ENCODE peak calls at places on chromosomes 16 and 17, in six cellular contexts. G is thyroid gland, S is K562, Z is pancreas, E is fibroblast of lung, T is HepG2. N is an unnamed sample. For H3K4me1, the result is how much of the 10 kb centered on the place peaks cover.

GRCh38 chr17:58083491-58084316 is 485 bp downstream of the DYNLL2 start:
- DNase-seq in S (peak), E (peak), G (peak), T (peak), Z (peak), N (peak)

GRCh38 chr16:23026777-23027362 is 122.4 kb downstream of the USP31 start:
- DNase-seq in Z (no peak), T (peak), E (peak), G (no peak), S (no peak), N (no peak)

GRCh38 chr16:4538386-4539235 is at the start of gene CDIP1:
- DNase-seq in E (peak), T (peak), S (peak), Z (peak), G (peak), N (peak)

GRCh38 chr17:62713096-62713870 is 85.8 kb downstream of the MRC2 start:
- DNase-seq in S (no peak), Z (no peak), G (no peak), E (no peak), T (no peak), N (no peak)

GRCh38 chr16:70563571-70563970 is 40.0 kb downstream of the SF3B3 start:
- DNase-seq in Z (no peak), G (no peak), T (peak), S (no peak), E (no peak), N (no peak)

GRCh38 chr17:60231234-60231633 is 81.5 kb downstream of the CA4 start:
- DNase-seq in Z (no peak), S (no peak), G (no peak), T (peak), E (peak), N (peak)

GRCh38 chr16:11725457-11725856 is 17.2 kb downstream of the TXNDC11 start:
- DNase-seq in S (no peak), G (peak), E (peak), T (no peak), Z (no peak), N (no peak)

GRCh38 chr17:8618825-8619224 is 11.7 kb downstream of the MYH10 start:
- DNase-seq in G (no peak), E (peak), S (no peak), T (no peak), Z (no peak), N (no peak)

GRCh38 chr16:89945654-89946053 is 2.9 kb upstream of the DEF8 start:
- DNase-seq in T (no peak), E (no peak), S (no peak), Z (no peak), G (peak), N (no peak)
- H3K4me1 ChIP-seq in T (under half), E (under half), S (under half), Z (under half), G (under half), N (under half)

GRCh38 chr17:78379134-78379497 is 667 bp downstream of the PGS1 start:
- DNase-seq in T (peak), Z (no peak), E (peak), G (no peak), S (no peak), N (no peak)

GRCh38 chr17:78380370-78380769 is 1.9 kb downstream of the PGS1 start:
- DNase-seq in E (no peak), G (no peak), T (no peak), S (no peak), Z (no peak), N (no peak)

GRCh38 chr17:78377858-78378224 is 608 bp upstream of the PGS1 start:
- DNase-seq in Z (no peak), S (no peak), T (no peak), E (no peak), G (no peak), N (no peak)

GRCh38 chr17:78376161-78376560 is 2.3 kb upstream of the PGS1 start:
- DNase-seq in G (no peak), Z (no peak), T (no peak), S (no peak), E (peak), N (no peak)

DNA sequence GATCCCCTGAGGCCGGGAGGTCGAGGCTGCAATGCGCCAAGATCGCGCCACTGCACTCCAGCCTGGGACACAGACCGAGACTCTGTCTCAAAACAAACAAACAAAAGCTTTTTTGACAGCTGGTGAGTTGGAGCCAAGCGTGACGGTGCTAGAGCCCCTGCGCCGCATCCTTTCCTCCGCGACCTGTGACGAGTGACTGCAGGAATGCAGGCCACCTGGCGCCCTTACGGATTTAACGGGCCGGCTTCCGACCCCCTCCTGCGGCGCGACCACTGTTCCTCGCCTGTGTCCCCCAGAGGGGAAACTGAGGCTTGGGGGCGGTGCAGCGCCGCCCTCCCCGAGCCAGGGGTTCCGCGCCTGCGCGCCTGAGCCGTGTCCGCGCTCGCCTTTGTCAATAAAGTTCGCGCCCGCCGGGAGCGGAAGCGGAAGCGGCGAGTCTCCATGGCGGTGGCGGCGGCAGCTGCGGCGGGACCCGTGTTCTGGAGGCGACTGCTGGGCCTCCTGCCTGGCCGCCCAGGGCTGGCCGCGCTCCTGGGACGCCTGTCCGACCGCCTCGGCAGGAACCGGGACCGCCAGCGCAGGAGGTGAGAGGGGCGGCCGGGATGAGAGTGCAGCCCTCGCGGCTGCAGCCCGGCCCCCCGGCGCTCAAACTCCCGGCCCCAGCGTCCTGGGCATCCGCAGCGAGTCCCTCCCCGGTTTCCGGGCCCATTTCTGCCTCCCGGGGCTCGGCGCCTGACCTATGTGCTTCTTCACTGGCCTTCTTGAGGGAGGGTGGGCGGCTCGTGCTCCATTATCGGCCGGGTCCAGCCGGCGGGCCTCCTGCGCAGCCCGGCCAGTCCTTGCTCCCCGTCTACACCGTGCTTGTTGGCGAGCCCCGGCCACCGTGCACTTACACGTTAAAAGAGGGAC is at the start of gene PGS1:
- DNase-seq in S (peak), Z (peak), T (no peak), E (peak), G (peak), N (peak)
- TF ChIP-seq CTCF in S (no peak), Z (no peak), T (peak), E (no peak), G (no peak), N (no peak)

DNA sequence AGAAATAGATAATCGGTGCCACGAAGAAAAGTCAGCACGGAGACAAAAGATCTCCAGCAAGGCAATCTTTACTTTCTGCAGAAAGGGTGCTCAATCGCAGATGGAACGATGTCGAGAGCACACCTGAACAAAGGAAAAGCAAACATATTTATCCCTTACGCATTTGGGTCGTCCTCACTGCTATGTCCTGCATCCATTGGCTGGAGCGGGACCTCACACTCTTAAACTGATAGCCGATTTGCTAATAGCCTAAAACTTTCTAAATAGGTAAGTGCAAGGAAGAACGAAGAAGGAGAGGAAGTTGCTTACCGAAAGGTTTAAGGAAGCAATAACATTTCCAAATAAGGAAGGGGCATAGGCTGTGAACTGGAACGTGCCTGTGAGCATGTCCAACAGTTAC is 1.2 kb upstream of the AKAP10 start:
- DNase-seq in S (no peak), E (no peak), Z (no peak), T (no peak), G (no peak), N (no peak)
- H3K4me1 ChIP-seq in S (under half), E (under half), Z (under half), T (under half), G (under half), N (under half)

DNA sequence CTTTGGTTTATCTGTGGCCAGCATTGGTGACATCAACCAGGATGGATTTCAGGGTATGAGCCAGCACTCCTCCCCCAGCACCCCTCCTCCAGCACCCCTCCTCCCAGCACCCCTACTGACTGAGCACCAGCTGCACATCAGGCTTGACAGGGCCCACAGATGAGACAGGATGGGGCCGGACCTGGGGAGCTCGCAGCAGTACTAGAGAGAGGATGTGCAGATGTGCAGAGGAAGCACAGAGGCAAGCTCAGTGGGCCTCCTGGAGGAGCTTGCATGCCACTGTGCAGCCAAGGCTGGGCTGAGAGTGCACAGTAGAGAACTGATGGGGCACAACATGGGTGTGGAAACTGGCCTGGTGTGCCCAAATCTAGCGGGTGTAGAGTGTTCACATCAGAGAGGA is 16.2 kb downstream of the ITGA3 start:
- DNase-seq in T (no peak), S (no peak), G (no peak), E (no peak), Z (no peak), N (no peak)
- TF ChIP-seq CTCF in T (no peak), S (no peak), G (no peak), E (no peak), Z (no peak), N (no peak)

GRCh38 chr16:27751676-27752075 is 201.7 kb downstream of the KATNIP start:
- DNase-seq in G (no peak), S (no peak), E (no peak), T (no peak), Z (no peak), N (no peak)
- H3K4me1 ChIP-seq in G (under half), S (under half), E (under half), T (under half), Z (under half), N (under half)

GRCh38 chr16:9374076-9374475 is 282.6 kb downstream of the HAPSTR1 start:
- DNase-seq in T (no peak), E (no peak), S (no peak), G (no peak), Z (no peak), N (no peak)

GRCh38 chr16:9371713-9372448 is 280.4 kb downstream of the HAPSTR1 start:
- DNase-seq in T (no peak), S (no peak), Z (no peak), G (no peak), E (no peak), N (no peak)

GRCh38 chr16:9372934-9373890 is 281.8 kb downstream of the HAPSTR1 start:
- DNase-seq in T (no peak), S (no peak), G (no peak), E (no peak), Z (no peak), N (no peak)

GRCh38 chr16:9366048-9366969 is 274.9 kb downstream of the HAPSTR1 start:
- DNase-seq in E (no peak), S (no peak), T (no peak), Z (peak), G (no peak), N (no peak)

DNA sequence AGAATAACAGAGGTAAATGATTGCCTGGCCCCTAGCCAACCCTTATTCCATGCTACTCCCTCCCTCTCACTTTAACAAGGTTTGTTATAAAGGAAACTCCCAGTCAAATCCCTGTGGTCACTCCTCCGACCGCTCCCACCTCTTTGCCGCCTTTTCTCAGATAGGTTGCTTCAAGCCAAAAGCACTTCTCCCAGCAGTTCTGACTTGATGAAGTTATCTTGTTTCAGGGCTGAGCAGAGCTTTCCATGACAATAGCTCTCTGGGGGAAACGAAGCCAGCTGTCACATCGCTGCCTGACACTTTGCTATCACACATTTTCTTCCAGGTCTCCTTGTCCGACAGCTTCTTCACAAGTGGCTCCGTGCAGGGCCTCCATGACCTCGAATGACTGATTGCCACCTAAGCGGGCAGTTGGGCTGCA is 278.6 kb downstream of the HAPSTR1 start:
- DNase-seq in T (no peak), Z (no peak), G (no peak), E (no peak), S (no peak), N (no peak)
- TF ChIP-seq CTCF in T (no peak), Z (no peak), G (no peak), E (no peak), S (no peak), N (no peak)

GRCh38 chr16:67549240-67549639 is 13.1 kb upstream of the CTCF start:
- DNase-seq in S (no peak), E (no peak), G (no peak), T (no peak), Z (no peak), N (no peak)

GRCh38 chr16:67552476-67552875 is 9.8 kb upstream of the CTCF start:
- DNase-seq in T (no peak), S (no peak), E (no peak), Z (no peak), G (no peak), N (no peak)

GRCh38 chr16:67549936-67550335 is 12.4 kb upstream of the CTCF start:
- DNase-seq in Z (no peak), S (no peak), E (no peak), G (no peak), T (no peak), N (no peak)

GRCh38 chr16:67551091-67551490 is 11.2 kb upstream of the CTCF start:
- DNase-seq in E (no peak), S (no peak), T (no peak), Z (no peak), G (no peak), N (no peak)

GRCh38 chr16:67551972-67552371 is 10.4 kb upstream of the CTCF start:
- DNase-seq in S (no peak), G (no peak), Z (no peak), E (no peak), T (no peak), N (no peak)
- H3K4me1 ChIP-seq in S (under half), G (under half), Z (under half), E (under half), T (under half), N (under half)

GRCh38 chr16:81675662-81676535 is 103.2 kb upstream of the PLCG2 start:
- DNase-seq in Z (no peak), S (no peak), G (peak), E (no peak), T (no peak), N (no peak)

GRCh38 chr16:81679721-81680430 is 99.2 kb upstream of the PLCG2 start:
- DNase-seq in S (no peak), G (peak), E (no peak), Z (no peak), T (no peak), N (no peak)

GRCh38 chr16:81678326-81679095 is 100.6 kb upstream of the PLCG2 start:
- DNase-seq in S (no peak), Z (no peak), G (peak), E (no peak), T (no peak), N (no peak)

GRCh38 chr16:81676571-81677374 is 102.3 kb upstream of the PLCG2 start:
- DNase-seq in G (no peak), S (no peak), T (no peak), E (no peak), Z (no peak), N (no peak)

GRCh38 chr16:81677375-81677737 is 101.7 kb upstream of the PLCG2 start:
- DNase-seq in S (no peak), Z (no peak), T (no peak), E (no peak), G (no peak), N (no peak)
- TF ChIP-seq CTCF in S (no peak), Z (no peak), T (no peak), E (no peak), G (no peak), N (no peak)